ENCODE peak calls at places on chromosomes 2 and 18, in six cellular contexts. P, T, V, H, N and L are unnamed samples.
A peak's percentile ranks its signal among the peaks of the same experiment; 100 is the strongest.

GRCh38 chr2:127201452-127201851 is 18.6 kb downstream of the CYP27C1 start:
- DNase-seq in P (no peak), T (no peak), V (peak; percentile 70), H (no peak), N (no peak), L (no peak)

GRCh38 chr2:98912221-98912851 is 23.7 kb downstream of the CRACDL start:
- DNase-seq in P (no peak), T (no peak), V (peak; percentile 26), H (peak; percentile 90), N (no peak), L (peak; percentile 80)

GRCh38 chr2:241163601-241164118 is 13.4 kb downstream of the PPP1R7 start:
- DNase-seq in P (no peak), T (no peak), V (no peak), H (no peak), N (no peak), L (no peak)

GRCh38 chr18:62954341-62954740 is 239.0 kb downstream of the PHLPP1 start:
- DNase-seq in P (no peak), T (no peak), V (no peak), H (peak; percentile 36), N (no peak), L (no peak)

GRCh38 chr18:33440384-33441043 is at the start of gene CCDC178:
- DNase-seq in P (peak; percentile 8), T (no peak), V (peak; percentile 72), H (peak; percentile 63), N (no peak), L (no peak)

GRCh38 chr2:191151315-191151698 is 513 bp upstream of the STAT4 start:
- DNase-seq in P (no peak), T (no peak), V (peak; percentile 60), H (no peak), N (no peak), L (no peak)

GRCh38 chr18:75216212-75216925 is 5.8 kb downstream of the TSHZ1 start:
- DNase-seq in P (no peak), T (no peak), V (no peak), H (no peak), N (no peak), L (no peak)

GRCh38 chr2:65045651-65046050 is 10.6 kb upstream of the CEP68 start:
- DNase-seq in P (no peak), T (no peak), V (peak; percentile 82), H (no peak), N (no peak), L (no peak)

GRCh38 chr2:64538764-64539433 is 14.8 kb downstream of the AFTPH start:
- DNase-seq in P (no peak), T (no peak), V (no peak), H (no peak), N (no peak), L (no peak)

GRCh38 chr2:72182547-72183460 is 35.1 kb upstream of the CYP26B1 start:
- DNase-seq in P (no peak), T (no peak), V (no peak), H (no peak), N (no peak), L (no peak)

GRCh38 chr2:75047189-75047812 is 88.9 kb downstream of the POLE4 start:
- DNase-seq in P (peak; percentile 21), T (no peak), V (no peak), H (no peak), N (no peak), L (peak; percentile 7)

GRCh38 chr2:102143450-102143985 is 972 bp downstream of the IL1R1 start:
- DNase-seq in P (no peak), T (no peak), V (no peak), H (no peak), N (no peak), L (no peak)

GRCh38 chr2:233706720-233707119 is 6.0 kb upstream of the UGT1A5 start:
- DNase-seq in P (no peak), T (no peak), V (no peak), H (no peak), N (no peak), L (no peak)

GRCh38 chr2:100291152-100291970 is 30.9 kb downstream of the LONRF2 start:
- DNase-seq in P (peak; percentile 29), T (peak; percentile 40), V (peak; percentile 64), H (peak; percentile 87), N (no peak), L (peak; percentile 83)

GRCh38 chr2:122191331-122191730 is 435.9 kb downstream of the TSN start:
- DNase-seq in P (peak; percentile 32), T (no peak), V (peak; percentile 75), H (no peak), N (no peak), L (peak; percentile 49)

GRCh38 chr18:25099838-25100393 is 252.1 kb downstream of the ZNF521 start:
- DNase-seq in P (no peak), T (no peak), V (no peak), H (peak; percentile 84), N (no peak), L (no peak)

GRCh38 chr2:42978175-42978886 is 185.9 kb upstream of the HAAO start:
- DNase-seq in P (peak; percentile 54), T (no peak), V (no peak), H (no peak), N (no peak), L (no peak)

GRCh38 chr2:36410681-36411080 is 55.1 kb downstream of the CRIM1 start:
- DNase-seq in P (no peak), T (no peak), V (no peak), H (no peak), N (no peak), L (no peak)

GRCh38 chr18:2776596-2776995 is 70.2 kb upstream of the EMILIN2 start:
- DNase-seq in P (no peak), T (no peak), V (no peak), H (no peak), N (no peak), L (no peak)

GRCh38 chr18:79922971-79923411 is 28.5 kb downstream of the SLC66A2 start:
- DNase-seq in P (no peak), T (peak; percentile 2), V (peak; percentile 19), H (no peak), N (no peak), L (no peak)

GRCh38 chr2:104043864-104044263 is 810.1 kb upstream of the POU3F3 start:
- DNase-seq in P (no peak), T (no peak), V (no peak), H (no peak), N (no peak), L (no peak)

GRCh38 chr18:12307871-12308385 is at the start of gene TUBB6:
- DNase-seq in P (peak; percentile 93), T (peak; percentile 46), V (peak; percentile 66), H (peak; percentile 64), N (no peak), L (peak; percentile 57)

GRCh38 chr2:216535454-216535995 is 36.9 kb downstream of the RPL37A start:
- DNase-seq in P (no peak), T (peak; percentile 38), V (no peak), H (no peak), N (no peak), L (peak; percentile 45)

GRCh38 chr2:198401644-198402043 is 597.3 kb downstream of the PLCL1 start:
- DNase-seq in P (no peak), T (no peak), V (no peak), H (no peak), N (no peak), L (no peak)

GRCh38 chr2:166610180-166610919 is 116.3 kb upstream of the SCN7A start:
- DNase-seq in P (no peak), T (no peak), V (peak; percentile 75), H (no peak), N (no peak), L (no peak)

GRCh38 chr2:8219631-8220393 is 462.0 kb upstream of the ID2 start:
- DNase-seq in P (no peak), T (no peak), V (no peak), H (no peak), N (no peak), L (no peak)